ENCODE peak calls at places on chromosome 5, in ten cellular contexts. One of them, this sample, is unnamed.

GRCh38 chr5:66818935-66819328 is 222.7 kb downstream of the MAST4 start:
- DNase-seq in activated CD4-positive, CD25-positive, alpha-beta regulatory T cell treated with anti-CD3 and anti-CD28 coated beads, Interleukin-2, amount 50 U/mL, for 72 hours: no peak
- DNase-seq in A549: no peak
- DNase-seq in fibroblast of gingiva: no peak
- DNase-seq in cardiac muscle cell: peak; percentile 59
- DNase-seq in mesendoderm: no peak
- DNase-seq in ELR: no peak
- DNase-seq in AG20443: no peak
- DNase-seq in activated T-cell treated with anti-CD3 and anti-CD28 coated beads, Interleukin-2, amount 50 U/mL, for 72 hours: no peak
- DNase-seq in erythroblast: no peak
- DNase-seq in this sample: no peak

GRCh38 chr5:108251350-108251749 is 130.5 kb downstream of the FBXL17 start:
- DNase-seq in AG20443: no peak
- DNase-seq in erythroblast: no peak
- DNase-seq in cardiac muscle cell: no peak
- DNase-seq in mesendoderm: no peak
- DNase-seq in activated T-cell treated with anti-CD3 and anti-CD28 coated beads, Interleukin-2, amount 50 U/mL, for 72 hours: no peak
- DNase-seq in fibroblast of gingiva: no peak
- DNase-seq in A549: no peak
- DNase-seq in ELR: no peak
- DNase-seq in activated CD4-positive, CD25-positive, alpha-beta regulatory T cell treated with anti-CD3 and anti-CD28 coated beads, Interleukin-2, amount 50 U/mL, for 72 hours: no peak
- DNase-seq in this sample: peak; percentile 65

GRCh38 chr5:132055808-132056609 is 4.4 kb upstream of the IL3 start:
- DNase-seq in cardiac muscle cell: no peak
- DNase-seq in fibroblast of gingiva: no peak
- DNase-seq in activated CD4-positive, CD25-positive, alpha-beta regulatory T cell treated with anti-CD3 and anti-CD28 coated beads, Interleukin-2, amount 50 U/mL, for 72 hours: peak; percentile 31
- DNase-seq in erythroblast: no peak
- DNase-seq in activated T-cell treated with anti-CD3 and anti-CD28 coated beads, Interleukin-2, amount 50 U/mL, for 72 hours: peak; percentile 56
- DNase-seq in AG20443: no peak
- DNase-seq in ELR: no peak
- DNase-seq in A549: no peak
- DNase-seq in mesendoderm: no peak
- DNase-seq in this sample: no peak

GRCh38 chr5:68086857-68087256 is 128.7 kb upstream of the PIK3R1 start:
- DNase-seq in ELR: peak; percentile 42
- DNase-seq in A549: no peak
- DNase-seq in cardiac muscle cell: no peak
- DNase-seq in mesendoderm: no peak
- DNase-seq in activated CD4-positive, CD25-positive, alpha-beta regulatory T cell treated with anti-CD3 and anti-CD28 coated beads, Interleukin-2, amount 50 U/mL, for 72 hours: no peak
- DNase-seq in erythroblast: no peak
- DNase-seq in activated T-cell treated with anti-CD3 and anti-CD28 coated beads, Interleukin-2, amount 50 U/mL, for 72 hours: no peak
- DNase-seq in fibroblast of gingiva: peak; percentile 89
- DNase-seq in AG20443: peak; percentile 80
- DNase-seq in this sample: no peak

GRCh38 chr5:133118741-133119140 is 66.9 kb downstream of the HSPA4 start:
- DNase-seq in mesendoderm: no peak
- DNase-seq in ELR: no peak
- DNase-seq in A549: no peak
- DNase-seq in activated CD4-positive, CD25-positive, alpha-beta regulatory T cell treated with anti-CD3 and anti-CD28 coated beads, Interleukin-2, amount 50 U/mL, for 72 hours: no peak
- DNase-seq in activated T-cell treated with anti-CD3 and anti-CD28 coated beads, Interleukin-2, amount 50 U/mL, for 72 hours: no peak
- DNase-seq in fibroblast of gingiva: no peak
- DNase-seq in cardiac muscle cell: no peak
- DNase-seq in AG20443: no peak
- DNase-seq in erythroblast: no peak
- DNase-seq in this sample: no peak

GRCh38 chr5:167731951-167732350 is 559.5 kb upstream of the WWC1 start:
- DNase-seq in mesendoderm: peak; percentile 61
- DNase-seq in AG20443: no peak
- DNase-seq in A549: no peak
- DNase-seq in cardiac muscle cell: no peak
- DNase-seq in erythroblast: no peak
- DNase-seq in activated T-cell treated with anti-CD3 and anti-CD28 coated beads, Interleukin-2, amount 50 U/mL, for 72 hours: no peak
- DNase-seq in fibroblast of gingiva: no peak
- DNase-seq in ELR: no peak
- DNase-seq in activated CD4-positive, CD25-positive, alpha-beta regulatory T cell treated with anti-CD3 and anti-CD28 coated beads, Interleukin-2, amount 50 U/mL, for 72 hours: no peak
- DNase-seq in this sample: no peak

GRCh38 chr5:119445544-119445943 is 6.8 kb upstream of the HSD17B4 start:
- DNase-seq in mesendoderm: peak; percentile 64
- DNase-seq in erythroblast: no peak
- DNase-seq in activated CD4-positive, CD25-positive, alpha-beta regulatory T cell treated with anti-CD3 and anti-CD28 coated beads, Interleukin-2, amount 50 U/mL, for 72 hours: no peak
- DNase-seq in A549: no peak
- DNase-seq in activated T-cell treated with anti-CD3 and anti-CD28 coated beads, Interleukin-2, amount 50 U/mL, for 72 hours: no peak
- DNase-seq in AG20443: no peak
- DNase-seq in cardiac muscle cell: no peak
- DNase-seq in ELR: no peak
- DNase-seq in fibroblast of gingiva: no peak
- DNase-seq in this sample: no peak

GRCh38 chr5:68037541-68037940 is 178.0 kb upstream of the PIK3R1 start:
- DNase-seq in activated CD4-positive, CD25-positive, alpha-beta regulatory T cell treated with anti-CD3 and anti-CD28 coated beads, Interleukin-2, amount 50 U/mL, for 72 hours: no peak
- DNase-seq in ELR: no peak
- DNase-seq in AG20443: peak; percentile 32
- DNase-seq in fibroblast of gingiva: peak; percentile 33
- DNase-seq in mesendoderm: no peak
- DNase-seq in erythroblast: no peak
- DNase-seq in activated T-cell treated with anti-CD3 and anti-CD28 coated beads, Interleukin-2, amount 50 U/mL, for 72 hours: no peak
- DNase-seq in cardiac muscle cell: no peak
- DNase-seq in A549: no peak
- DNase-seq in this sample: no peak

GRCh38 chr5:147332643-147333042 is 97.8 kb downstream of the STK32A start:
- DNase-seq in activated T-cell treated with anti-CD3 and anti-CD28 coated beads, Interleukin-2, amount 50 U/mL, for 72 hours: no peak
- DNase-seq in fibroblast of gingiva: no peak
- DNase-seq in A549: no peak
- DNase-seq in cardiac muscle cell: no peak
- DNase-seq in erythroblast: no peak
- DNase-seq in AG20443: no peak
- DNase-seq in activated CD4-positive, CD25-positive, alpha-beta regulatory T cell treated with anti-CD3 and anti-CD28 coated beads, Interleukin-2, amount 50 U/mL, for 72 hours: no peak
- DNase-seq in ELR: no peak
- DNase-seq in mesendoderm: no peak
- DNase-seq in this sample: no peak

GRCh38 chr5:172731286-172732073 is 39.5 kb downstream of the DUSP1 start:
- DNase-seq in AG20443: no peak
- DNase-seq in fibroblast of gingiva: no peak
- DNase-seq in cardiac muscle cell: no peak
- DNase-seq in ELR: peak; percentile 32
- DNase-seq in mesendoderm: peak; percentile 84
- DNase-seq in erythroblast: no peak
- DNase-seq in activated CD4-positive, CD25-positive, alpha-beta regulatory T cell treated with anti-CD3 and anti-CD28 coated beads, Interleukin-2, amount 50 U/mL, for 72 hours: no peak
- DNase-seq in activated T-cell treated with anti-CD3 and anti-CD28 coated beads, Interleukin-2, amount 50 U/mL, for 72 hours: no peak
- DNase-seq in A549: peak; percentile 63
- DNase-seq in this sample: peak; percentile 76

GRCh38 chr5:41738695-41739354 is 131.4 kb downstream of the OXCT1 start:
- DNase-seq in activated T-cell treated with anti-CD3 and anti-CD28 coated beads, Interleukin-2, amount 50 U/mL, for 72 hours: no peak
- DNase-seq in AG20443: no peak
- DNase-seq in fibroblast of gingiva: no peak
- DNase-seq in cardiac muscle cell: no peak
- DNase-seq in ELR: no peak
- DNase-seq in mesendoderm: no peak
- DNase-seq in A549: no peak
- DNase-seq in erythroblast: peak; percentile 75
- DNase-seq in activated CD4-positive, CD25-positive, alpha-beta regulatory T cell treated with anti-CD3 and anti-CD28 coated beads, Interleukin-2, amount 50 U/mL, for 72 hours: no peak
- DNase-seq in this sample: no peak

GRCh38 chr5:79181419-79182022 is 54.4 kb upstream of the JMY start:
- DNase-seq in erythroblast: peak; percentile 18
- DNase-seq in activated T-cell treated with anti-CD3 and anti-CD28 coated beads, Interleukin-2, amount 50 U/mL, for 72 hours: no peak
- DNase-seq in A549: no peak
- DNase-seq in ELR: no peak
- DNase-seq in activated CD4-positive, CD25-positive, alpha-beta regulatory T cell treated with anti-CD3 and anti-CD28 coated beads, Interleukin-2, amount 50 U/mL, for 72 hours: no peak
- DNase-seq in fibroblast of gingiva: peak; percentile 73
- DNase-seq in cardiac muscle cell: peak; percentile 17
- DNase-seq in AG20443: peak; percentile 32
- DNase-seq in mesendoderm: peak; percentile 95
- DNase-seq in this sample: no peak

GRCh38 chr5:128287740-128288139 is 204.2 kb downstream of the SLC12A2 start:
- DNase-seq in erythroblast: no peak
- DNase-seq in mesendoderm: no peak
- DNase-seq in fibroblast of gingiva: no peak
- DNase-seq in A549: no peak
- DNase-seq in activated CD4-positive, CD25-positive, alpha-beta regulatory T cell treated with anti-CD3 and anti-CD28 coated beads, Interleukin-2, amount 50 U/mL, for 72 hours: no peak
- DNase-seq in ELR: no peak
- DNase-seq in cardiac muscle cell: no peak
- DNase-seq in activated T-cell treated with anti-CD3 and anti-CD28 coated beads, Interleukin-2, amount 50 U/mL, for 72 hours: no peak
- DNase-seq in AG20443: no peak
- DNase-seq in this sample: no peak

GRCh38 chr5:38154615-38155204 is 103.6 kb upstream of the EGFLAM start:
- DNase-seq in AG20443: no peak
- DNase-seq in fibroblast of gingiva: no peak
- DNase-seq in mesendoderm: no peak
- DNase-seq in erythroblast: no peak
- DNase-seq in cardiac muscle cell: no peak
- DNase-seq in A549: no peak
- DNase-seq in ELR: no peak
- DNase-seq in activated CD4-positive, CD25-positive, alpha-beta regulatory T cell treated with anti-CD3 and anti-CD28 coated beads, Interleukin-2, amount 50 U/mL, for 72 hours: no peak
- DNase-seq in activated T-cell treated with anti-CD3 and anti-CD28 coated beads, Interleukin-2, amount 50 U/mL, for 72 hours: no peak
- DNase-seq in this sample: no peak

GRCh38 chr5:179432547-179432946 is 87.3 kb upstream of the ADAMTS2 start:
- DNase-seq in A549: no peak
- DNase-seq in mesendoderm: no peak
- DNase-seq in activated CD4-positive, CD25-positive, alpha-beta regulatory T cell treated with anti-CD3 and anti-CD28 coated beads, Interleukin-2, amount 50 U/mL, for 72 hours: no peak
- DNase-seq in activated T-cell treated with anti-CD3 and anti-CD28 coated beads, Interleukin-2, amount 50 U/mL, for 72 hours: no peak
- DNase-seq in ELR: no peak
- DNase-seq in cardiac muscle cell: no peak
- DNase-seq in erythroblast: no peak
- DNase-seq in fibroblast of gingiva: no peak
- DNase-seq in AG20443: no peak
- DNase-seq in this sample: no peak

GRCh38 chr5:6516823-6517222 is 68.2 kb downstream of the UBE2QL1 start:
- DNase-seq in activated T-cell treated with anti-CD3 and anti-CD28 coated beads, Interleukin-2, amount 50 U/mL, for 72 hours: no peak
- DNase-seq in activated CD4-positive, CD25-positive, alpha-beta regulatory T cell treated with anti-CD3 and anti-CD28 coated beads, Interleukin-2, amount 50 U/mL, for 72 hours: no peak
- DNase-seq in AG20443: no peak
- DNase-seq in ELR: no peak
- DNase-seq in fibroblast of gingiva: no peak
- DNase-seq in A549: no peak
- DNase-seq in cardiac muscle cell: no peak
- DNase-seq in erythroblast: no peak
- DNase-seq in mesendoderm: no peak
- DNase-seq in this sample: no peak

GRCh38 chr5:180641566-180641900 is 7.9 kb downstream of the FLT4 start:
- DNase-seq in fibroblast of gingiva: no peak
- DNase-seq in cardiac muscle cell: no peak
- DNase-seq in AG20443: no peak
- DNase-seq in activated CD4-positive, CD25-positive, alpha-beta regulatory T cell treated with anti-CD3 and anti-CD28 coated beads, Interleukin-2, amount 50 U/mL, for 72 hours: no peak
- DNase-seq in A549: no peak
- DNase-seq in ELR: no peak
- DNase-seq in erythroblast: no peak
- DNase-seq in activated T-cell treated with anti-CD3 and anti-CD28 coated beads, Interleukin-2, amount 50 U/mL, for 72 hours: no peak
- DNase-seq in mesendoderm: peak; percentile 31
- DNase-seq in this sample: no peak

GRCh38 chr5:58925627-58926545 is 343.0 kb downstream of the RAB3C start:
- DNase-seq in AG20443: no peak
- DNase-seq in activated T-cell treated with anti-CD3 and anti-CD28 coated beads, Interleukin-2, amount 50 U/mL, for 72 hours: peak; percentile 8
- DNase-seq in cardiac muscle cell: peak; percentile 30
- DNase-seq in activated CD4-positive, CD25-positive, alpha-beta regulatory T cell treated with anti-CD3 and anti-CD28 coated beads, Interleukin-2, amount 50 U/mL, for 72 hours: no peak
- DNase-seq in A549: no peak
- DNase-seq in mesendoderm: no peak
- DNase-seq in fibroblast of gingiva: no peak
- DNase-seq in erythroblast: no peak
- DNase-seq in ELR: no peak
- DNase-seq in this sample: no peak

GRCh38 chr5:82975812-82976211 is 101.4 kb downstream of the TMEM167A start:
- DNase-seq in A549: no peak
- DNase-seq in erythroblast: no peak
- DNase-seq in cardiac muscle cell: no peak
- DNase-seq in activated CD4-positive, CD25-positive, alpha-beta regulatory T cell treated with anti-CD3 and anti-CD28 coated beads, Interleukin-2, amount 50 U/mL, for 72 hours: no peak
- DNase-seq in fibroblast of gingiva: no peak
- DNase-seq in mesendoderm: no peak
- DNase-seq in AG20443: no peak
- DNase-seq in ELR: no peak
- DNase-seq in activated T-cell treated with anti-CD3 and anti-CD28 coated beads, Interleukin-2, amount 50 U/mL, for 72 hours: no peak
- DNase-seq in this sample: no peak

GRCh38 chr5:100659080-100659479 is 123.9 kb downstream of the FAM174A start:
- DNase-seq in activated CD4-positive, CD25-positive, alpha-beta regulatory T cell treated with anti-CD3 and anti-CD28 coated beads, Interleukin-2, amount 50 U/mL, for 72 hours: no peak
- DNase-seq in A549: no peak
- DNase-seq in mesendoderm: no peak
- DNase-seq in ELR: no peak
- DNase-seq in activated T-cell treated with anti-CD3 and anti-CD28 coated beads, Interleukin-2, amount 50 U/mL, for 72 hours: no peak
- DNase-seq in fibroblast of gingiva: no peak
- DNase-seq in erythroblast: no peak
- DNase-seq in cardiac muscle cell: no peak
- DNase-seq in AG20443: no peak
- DNase-seq in this sample: no peak

GRCh38 chr5:120926471-120926870 is 462.4 kb downstream of the PRR16 start:
- DNase-seq in ELR: no peak
- DNase-seq in activated CD4-positive, CD25-positive, alpha-beta regulatory T cell treated with anti-CD3 and anti-CD28 coated beads, Interleukin-2, amount 50 U/mL, for 72 hours: no peak
- DNase-seq in fibroblast of gingiva: no peak
- DNase-seq in cardiac muscle cell: no peak
- DNase-seq in AG20443: no peak
- DNase-seq in activated T-cell treated with anti-CD3 and anti-CD28 coated beads, Interleukin-2, amount 50 U/mL, for 72 hours: no peak
- DNase-seq in erythroblast: no peak
- DNase-seq in mesendoderm: no peak
- DNase-seq in A549: no peak
- DNase-seq in this sample: peak; percentile 70

GRCh38 chr5:59124983-59125960 is 542.4 kb downstream of the RAB3C start:
- DNase-seq in AG20443: no peak
- DNase-seq in cardiac muscle cell: peak; percentile 27
- DNase-seq in A549: peak; percentile 69
- DNase-seq in ELR: peak; percentile 49
- DNase-seq in mesendoderm: peak; percentile 48
- DNase-seq in fibroblast of gingiva: peak; percentile 75
- DNase-seq in activated CD4-positive, CD25-positive, alpha-beta regulatory T cell treated with anti-CD3 and anti-CD28 coated beads, Interleukin-2, amount 50 U/mL, for 72 hours: no peak
- DNase-seq in activated T-cell treated with anti-CD3 and anti-CD28 coated beads, Interleukin-2, amount 50 U/mL, for 72 hours: peak; percentile 37
- DNase-seq in erythroblast: no peak
- DNase-seq in this sample: no peak

GRCh38 chr5:179798771-179799643 is 5.2 kb downstream of the LTC4S start:
- DNase-seq in erythroblast: no peak
- DNase-seq in mesendoderm: no peak
- DNase-seq in ELR: no peak
- DNase-seq in AG20443: no peak
- DNase-seq in A549: no peak
- DNase-seq in cardiac muscle cell: no peak
- DNase-seq in activated T-cell treated with anti-CD3 and anti-CD28 coated beads, Interleukin-2, amount 50 U/mL, for 72 hours: no peak
- DNase-seq in activated CD4-positive, CD25-positive, alpha-beta regulatory T cell treated with anti-CD3 and anti-CD28 coated beads, Interleukin-2, amount 50 U/mL, for 72 hours: no peak
- DNase-seq in fibroblast of gingiva: no peak
- DNase-seq in this sample: no peak

GRCh38 chr5:122751293-122751753 is 23.6 kb upstream of the SNX2 start:
- DNase-seq in activated T-cell treated with anti-CD3 and anti-CD28 coated beads, Interleukin-2, amount 50 U/mL, for 72 hours: no peak
- DNase-seq in activated CD4-positive, CD25-positive, alpha-beta regulatory T cell treated with anti-CD3 and anti-CD28 coated beads, Interleukin-2, amount 50 U/mL, for 72 hours: no peak
- DNase-seq in erythroblast: no peak
- DNase-seq in ELR: peak; percentile 72
- DNase-seq in cardiac muscle cell: peak; percentile 17
- DNase-seq in AG20443: no peak
- DNase-seq in A549: peak; percentile 44
- DNase-seq in mesendoderm: peak; percentile 100
- DNase-seq in fibroblast of gingiva: peak; percentile 59
- DNase-seq in this sample: no peak

GRCh38 chr5:136060963-136061362 is 32.2 kb downstream of the TGFBI start:
- DNase-seq in A549: no peak
- DNase-seq in erythroblast: no peak
- DNase-seq in cardiac muscle cell: no peak
- DNase-seq in activated T-cell treated with anti-CD3 and anti-CD28 coated beads, Interleukin-2, amount 50 U/mL, for 72 hours: no peak
- DNase-seq in ELR: no peak
- DNase-seq in fibroblast of gingiva: no peak
- DNase-seq in activated CD4-positive, CD25-positive, alpha-beta regulatory T cell treated with anti-CD3 and anti-CD28 coated beads, Interleukin-2, amount 50 U/mL, for 72 hours: no peak
- DNase-seq in AG20443: no peak
- DNase-seq in mesendoderm: no peak
- DNase-seq in this sample: no peak

GRCh38 chr5:87541033-87541432 is 128.3 kb upstream of the CCNH start:
- DNase-seq in erythroblast: peak; percentile 2
- DNase-seq in cardiac muscle cell: peak; percentile 53
- DNase-seq in activated CD4-positive, CD25-positive, alpha-beta regulatory T cell treated with anti-CD3 and anti-CD28 coated beads, Interleukin-2, amount 50 U/mL, for 72 hours: no peak
- DNase-seq in activated T-cell treated with anti-CD3 and anti-CD28 coated beads, Interleukin-2, amount 50 U/mL, for 72 hours: no peak
- DNase-seq in A549: peak; percentile 33
- DNase-seq in ELR: peak; percentile 56
- DNase-seq in mesendoderm: peak; percentile 62
- DNase-seq in AG20443: peak; percentile 36
- DNase-seq in fibroblast of gingiva: peak; percentile 62
- DNase-seq in this sample: peak; percentile 99

GRCh38 chr5:135210286-135211055 is 176.4 kb upstream of the PITX1 start:
- DNase-seq in mesendoderm: no peak
- DNase-seq in cardiac muscle cell: no peak
- DNase-seq in fibroblast of gingiva: no peak
- DNase-seq in erythroblast: no peak
- DNase-seq in activated CD4-positive, CD25-positive, alpha-beta regulatory T cell treated with anti-CD3 and anti-CD28 coated beads, Interleukin-2, amount 50 U/mL, for 72 hours: no peak
- DNase-seq in A549: no peak
- DNase-seq in AG20443: no peak
- DNase-seq in ELR: no peak
- DNase-seq in activated T-cell treated with anti-CD3 and anti-CD28 coated beads, Interleukin-2, amount 50 U/mL, for 72 hours: no peak
- DNase-seq in this sample: no peak

GRCh38 chr5:107388111-107388861 is 282.5 kb downstream of the EFNA5 start:
- DNase-seq in cardiac muscle cell: no peak
- DNase-seq in ELR: peak; percentile 66
- DNase-seq in AG20443: peak; percentile 65
- DNase-seq in fibroblast of gingiva: peak; percentile 98
- DNase-seq in A549: peak; percentile 85
- DNase-seq in mesendoderm: peak; percentile 61
- DNase-seq in activated CD4-positive, CD25-positive, alpha-beta regulatory T cell treated with anti-CD3 and anti-CD28 coated beads, Interleukin-2, amount 50 U/mL, for 72 hours: no peak
- DNase-seq in activated T-cell treated with anti-CD3 and anti-CD28 coated beads, Interleukin-2, amount 50 U/mL, for 72 hours: peak; percentile 6
- DNase-seq in erythroblast: no peak
- DNase-seq in this sample: no peak

This sample was measured in LNCaP clone FGC.